ENCODE peak calls at places on chromosomes 2 and 18, in four cellular contexts. Y is activated B cell treated with CpG ODN at 0.5 μM for 24 hours, Q is stomach, P is Calu3. M is an unnamed sample.

GRCh38 chr18:12326711-12327460 is 18.8 kb downstream of the TUBB6 start:
- DNase-seq in Y (no peak), Q (no peak), P (no peak), M (no peak)

GRCh38 chr2:25279091-25279651 is 62.6 kb downstream of the DNMT3A start:
- DNase-seq in Y (peak; percentile 54), Q (peak; percentile 35), P (no peak), M (peak; percentile 93)

GRCh38 chr2:166163775-166164174 is 36.0 kb upstream of the SCN1A start:
- DNase-seq in Y (no peak), Q (no peak), P (no peak), M (no peak)

GRCh38 chr2:239968717-239969116 is 56.4 kb downstream of the NDUFA10 start:
- DNase-seq in Y (no peak), Q (no peak), P (no peak), M (no peak)

GRCh38 chr2:74893332-74893731 is 59.4 kb downstream of the HK2 start:
- DNase-seq in Y (no peak), Q (no peak), P (no peak), M (no peak)

GRCh38 chr2:39099820-39100728 is 20.8 kb downstream of the SOS1 start:
- DNase-seq in Y (no peak), Q (no peak), P (no peak), M (no peak)

GRCh38 chr2:141393214-141393545 is 737.6 kb downstream of the LRP1B start:
- DNase-seq in Y (no peak), Q (no peak), P (no peak), M (no peak)

GRCh38 chr2:133836691-133837090 is 268.4 kb upstream of the NCKAP5 start:
- DNase-seq in Y (no peak), Q (no peak), P (peak; percentile 16), M (no peak)

GRCh38 chr2:121709776-121710469 is 26.8 kb downstream of the NIFK start:
- DNase-seq in Y (no peak), Q (no peak), P (peak; percentile 72), M (no peak)

DNA sequence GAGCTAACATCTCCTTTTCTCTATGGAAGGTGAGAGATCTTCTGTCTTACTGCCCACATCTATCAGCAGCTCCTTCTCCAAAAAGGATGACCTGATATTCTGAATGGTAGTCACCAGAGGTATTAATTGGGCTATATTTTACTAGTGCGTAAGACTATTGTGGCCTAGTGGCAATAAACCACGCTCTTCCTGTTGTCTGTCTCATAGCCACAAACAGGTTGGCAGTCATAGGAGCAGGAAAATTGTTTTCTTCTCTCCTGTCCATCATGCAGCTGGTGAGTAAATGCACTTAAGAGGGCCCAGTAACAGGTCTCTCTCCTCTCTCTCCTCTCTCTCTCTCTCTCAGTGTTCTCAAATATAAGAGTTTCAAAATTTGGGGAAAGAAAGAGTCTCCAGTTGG is 856.8 kb upstream of the ACVR2A start:
- DNase-seq in Y (no peak), Q (no peak), P (no peak), M (no peak)
- TF ChIP-seq CTCF in Y (no peak), Q (no peak), P (no peak), M (no peak)

GRCh38 chr2:146873646-146874259 is 971.1 kb upstream of the ACVR2A start:
- DNase-seq in Y (no peak), Q (no peak), P (no peak), M (no peak)
- TF ChIP-seq CTCF in Y (no peak), Q (no peak), P (no peak), M (no peak)

DNA sequence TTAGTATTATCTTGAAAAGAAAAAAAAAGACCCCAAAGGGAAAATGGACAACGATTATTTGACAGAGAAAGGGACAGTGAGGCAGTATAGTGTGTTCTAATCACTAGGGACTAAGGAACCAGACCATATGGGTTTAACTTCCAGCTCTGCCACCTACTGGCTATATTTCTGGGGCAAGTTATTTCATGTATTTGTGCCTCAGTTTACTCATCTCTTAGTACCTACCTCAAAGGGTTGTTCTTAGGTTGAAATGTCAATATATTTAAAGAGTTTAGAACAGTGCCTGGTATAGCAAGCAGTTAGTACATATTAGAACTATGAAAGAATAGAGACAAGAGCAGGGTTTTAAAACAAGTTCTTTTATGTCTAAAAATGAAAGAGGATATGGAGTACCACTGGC is 42.7 kb downstream of the PRKD3 start:
- DNase-seq in Y (no peak), Q (no peak), P (no peak), M (no peak)
- TF ChIP-seq CTCF in Y (no peak), Q (no peak), P (no peak), M (no peak)

GRCh38 chr2:214311931-214312749 is 98.7 kb upstream of the VWC2L start:
- DNase-seq in Y (no peak), Q (no peak), P (no peak), M (no peak)

GRCh38 chr2:214315324-214315723 is 95.5 kb upstream of the VWC2L start:
- DNase-seq in Y (no peak), Q (no peak), P (no peak), M (no peak)

GRCh38 chr2:214310319-214310718 is 100.5 kb upstream of the VWC2L start:
- DNase-seq in Y (no peak), Q (no peak), P (no peak), M (no peak)

DNA sequence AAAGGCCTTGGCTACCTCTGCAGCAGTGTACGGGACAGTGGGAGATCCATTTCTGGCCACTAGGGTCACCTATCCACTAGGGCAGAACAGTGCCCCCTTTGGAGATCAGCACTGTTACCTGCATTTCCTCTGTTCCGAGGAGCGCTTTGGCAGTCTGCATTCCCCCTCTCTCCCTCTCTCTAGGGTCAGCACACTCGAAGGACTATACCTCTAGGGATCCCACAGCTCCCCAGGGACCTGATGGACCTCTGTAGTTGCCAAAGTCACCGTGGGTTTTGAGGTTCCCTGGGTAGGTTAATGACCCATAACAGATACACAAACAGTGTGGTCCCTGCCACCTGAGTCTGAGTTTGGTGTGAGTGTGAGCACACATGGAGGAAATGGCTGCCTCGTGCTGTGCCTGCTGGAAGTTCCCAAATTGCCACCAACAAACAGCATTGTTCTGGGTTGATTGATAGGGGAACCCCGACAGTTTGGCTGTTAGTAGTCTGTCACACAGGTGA is 99.8 kb upstream of the VWC2L start:
- DNase-seq in Y (no peak), Q (no peak), P (peak; percentile 11), M (no peak)
- TF ChIP-seq CTCF in Y (no peak), Q (no peak), P (peak; percentile 31), M (no peak)

GRCh38 chr2:10903861-10904210 is 7.9 kb upstream of the KCNF1 start:
- DNase-seq in Y (no peak), Q (no peak), P (no peak), M (no peak)

GRCh38 chr2:10901565-10901964 is 10.2 kb upstream of the KCNF1 start:
- DNase-seq in Y (no peak), Q (no peak), P (no peak), M (no peak)

GRCh38 chr2:10897956-10898355 is 13.8 kb upstream of the KCNF1 start:
- DNase-seq in Y (no peak), Q (no peak), P (no peak), M (no peak)

GRCh38 chr2:10901160-10901559 is 10.6 kb upstream of the KCNF1 start:
- DNase-seq in Y (no peak), Q (peak; percentile 35), P (peak; percentile 38), M (no peak)

GRCh38 chr2:10900216-10901109 is 11.3 kb upstream of the KCNF1 start:
- DNase-seq in Y (no peak), Q (peak; percentile 55), P (peak; percentile 54), M (no peak)
- TF ChIP-seq CTCF in Y (no peak), Q (no peak), P (no peak), M (peak; percentile 78)

DNA sequence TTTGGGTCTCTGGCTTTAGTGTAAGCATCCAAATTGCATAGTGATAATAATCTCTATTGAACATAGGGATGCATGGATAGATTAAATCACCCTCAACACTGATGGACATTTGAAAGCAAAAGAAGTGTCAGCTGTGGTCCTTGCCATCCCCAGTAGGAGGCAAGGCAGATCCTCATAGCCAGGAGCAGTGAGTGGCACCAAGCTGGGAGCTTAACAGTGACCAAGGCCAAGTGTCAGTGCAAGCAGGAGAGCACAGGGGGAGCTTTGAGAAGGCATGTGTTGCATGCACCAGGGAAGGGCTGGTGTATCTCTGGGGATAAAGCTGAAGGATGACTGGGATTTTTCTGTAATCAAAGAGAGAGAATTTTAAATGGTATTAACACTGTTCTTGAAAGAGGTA is 14.7 kb downstream of the SLC14A1 start:
- DNase-seq in Y (no peak), Q (no peak), P (no peak), M (no peak)
- TF ChIP-seq CTCF in Y (no peak), Q (no peak), P (no peak), M (peak; percentile 9)

GRCh38 chr2:32063310-32064020 is at the start of gene SPAST:
- DNase-seq in Y (peak; percentile 96), Q (peak; percentile 98), P (peak; percentile 98), M (peak; percentile 95)
- TF ChIP-seq CTCF in Y (no peak), Q (no peak), P (peak; percentile 54), M (peak; percentile 45)

GRCh38 chr2:228039752-228040534 is 141.5 kb downstream of the SPHKAP start:
- DNase-seq in Y (no peak), Q (no peak), P (peak; percentile 19), M (no peak)
- TF ChIP-seq CTCF in Y (no peak), Q (no peak), P (peak; percentile 67), M (peak; percentile 50)

GRCh38 chr2:54755641-54756326 is 32.3 kb downstream of the EML6 start:
- DNase-seq in Y (no peak), Q (no peak), P (no peak), M (no peak)
- TF ChIP-seq CTCF in Y (no peak), Q (no peak), P (no peak), M (no peak)

M was measured in CD14-positive monocyte.